ENCODE peak calls at places on chromosomes 4 and X, in nine cellular contexts. J, E, W, B, F, M, K, V and H are unnamed samples. For H3K4me1 and H3K36me3, the result is how much of the 10 kb centered on the place peaks cover.

GRCh38 chrX:132171478-132171877 is 43.7 kb upstream of the FRMD7 start:
- DNase-seq in V (no peak), K (no peak), J (no peak), B (no peak), E (no peak), W (no peak), M (no peak), F (no peak), H (no peak)

GRCh38 chr4:83771113-83771705 is 235.3 kb downstream of the GPAT3 start:
- DNase-seq in K (no peak), J (no peak), M (no peak), F (peak), E (peak), B (peak), V (no peak), W (peak), H (peak)

GRCh38 chr4:169225812-169226211 is 44.9 kb downstream of the SH3RF1 start:
- DNase-seq in V (no peak), M (no peak), B (no peak), F (no peak), K (no peak), E (no peak), J (no peak), W (no peak), H (no peak)

GRCh38 chr4:74659576-74660411 is 134.5 kb downstream of the BTC start:
- DNase-seq in K (no peak), B (no peak), J (peak), E (peak), V (no peak), M (no peak), F (no peak), W (no peak), H (no peak)

GRCh38 chrX:13110427-13111324 is 66.3 kb upstream of the FAM9C start:
- DNase-seq in M (no peak), F (no peak), E (no peak), J (no peak), V (no peak), W (no peak), K (no peak), B (no peak), H (peak)

GRCh38 chr4:162506253-162506652 is 342.5 kb upstream of the FSTL5 start:
- DNase-seq in M (no peak), J (no peak), V (no peak), W (no peak), B (no peak), E (no peak), F (no peak), K (no peak), H (no peak)

GRCh38 chrX:107135076-107135964 is 16.7 kb upstream of the RBM41 start:
- DNase-seq in B (no peak), M (no peak), W (no peak), J (no peak), F (no peak), E (no peak), K (no peak), V (no peak), H (no peak)

GRCh38 chr4:8303485-8304281 is 34.1 kb downstream of the HTRA3 start:
- DNase-seq in E (peak), F (no peak), B (peak), J (no peak), M (peak), K (no peak), W (no peak), V (no peak), H (peak)

GRCh38 chr4:73053974-73054480 is 15.5 kb downstream of the COX18 start:
- DNase-seq in K (no peak), B (no peak), W (no peak), M (no peak), J (no peak), E (no peak), V (no peak), F (no peak), H (no peak)

GRCh38 chrX:12701625-12702024 is 89.6 kb upstream of the PRPS2 start:
- DNase-seq in F (peak), V (no peak), K (peak), E (peak), J (no peak), W (peak), B (peak), M (peak), H (peak)

GRCh38 chrX:24241822-24242648 is 71.8 kb downstream of the SUPT20HL2 start:
- DNase-seq in M (no peak), W (no peak), E (peak), J (no peak), K (no peak), F (peak), B (no peak), V (no peak), H (no peak)

GRCh38 chrX:150060406-150060805 is 122.1 kb upstream of the EOLA2 start:
- DNase-seq in W (no peak), F (no peak), B (no peak), K (no peak), E (no peak), M (no peak), V (no peak), J (no peak), H (no peak)

GRCh38 chr4:119735136-119735770 is 106.6 kb upstream of the PDE5A start:
- DNase-seq in F (no peak), K (no peak), E (no peak), W (no peak), V (no peak), B (no peak), M (no peak), J (no peak), H (no peak)

GRCh38 chr4:37825943-37826281 is 574 bp upstream of the PGM2 start:
- DNase-seq in W (peak), F (no peak), V (no peak), K (no peak), B (peak), J (no peak), E (no peak), M (no peak), H (no peak)

GRCh38 chr4:108031427-108032083 is 41.9 kb downstream of the HADH start:
- DNase-seq in J (no peak), K (no peak), W (no peak), V (no peak), M (no peak), B (no peak), F (no peak), E (no peak), H (no peak)

GRCh38 chr4:61514991-61515390 is 314.9 kb downstream of the ADGRL3 start:
- DNase-seq in K (no peak), M (no peak), B (no peak), W (no peak), F (no peak), J (no peak), E (no peak), V (no peak), H (no peak)

GRCh38 chrX:78555401-78555980 is 103.6 kb downstream of the RTL3 start:
- DNase-seq in K (no peak), B (no peak), M (no peak), V (no peak), E (no peak), W (no peak), F (no peak), J (no peak), H (no peak)

GRCh38 chr4:88012652-88013051 is 5.2 kb downstream of the PKD2 start:
- DNase-seq in E (no peak), V (no peak), K (no peak), J (no peak), W (no peak), M (no peak), B (no peak), F (no peak), H (no peak)
- H3K4me1 ChIP-seq in E (under half), V (under half), K (under half), J (under half), W (under half), M (under half), B (under half), F (under half), H (half or more)

GRCh38 chrX:40061871-40062524 is 35.8 kb downstream of the BCOR start:
- DNase-seq in M (peak), K (no peak), F (no peak), J (no peak), E (peak), B (no peak), W (no peak), V (no peak), H (no peak)

GRCh38 chrX:40058719-40059118 is 39.0 kb downstream of the BCOR start:
- DNase-seq in W (no peak), B (no peak), E (no peak), J (no peak), K (peak), V (no peak), F (no peak), M (peak), H (no peak)

GRCh38 chrX:40062525-40063193 is 35.1 kb downstream of the BCOR start:
- DNase-seq in J (no peak), K (no peak), F (no peak), B (no peak), W (no peak), V (no peak), E (no peak), M (peak), H (no peak)

GRCh38 chrX:40061005-40061404 is 36.8 kb downstream of the BCOR start:
- DNase-seq in B (no peak), W (no peak), K (no peak), V (no peak), J (no peak), E (no peak), F (no peak), M (peak), H (no peak)

DNA sequence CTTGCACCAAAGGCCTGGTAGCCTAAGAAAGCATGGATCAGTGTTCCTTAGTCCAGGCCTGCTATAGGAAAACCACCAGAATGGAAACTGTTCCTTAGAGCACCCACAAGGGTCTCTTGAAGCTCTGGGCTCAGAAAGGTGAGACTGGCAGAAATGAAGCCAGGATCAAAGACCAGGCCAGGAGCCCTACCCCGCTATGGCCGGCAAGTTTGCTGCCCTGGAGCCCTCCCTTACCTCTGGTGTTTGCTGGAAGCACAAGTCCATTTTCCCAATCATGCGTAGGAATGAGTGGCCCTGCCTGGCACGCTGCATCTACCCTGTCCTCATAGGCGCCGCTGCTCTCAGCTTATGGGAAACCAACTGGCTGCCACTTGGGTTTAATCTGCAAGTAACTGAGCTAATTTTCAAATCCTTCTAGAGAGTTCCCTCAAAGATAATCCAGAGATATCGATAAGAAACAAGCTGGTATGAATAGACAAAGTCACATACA is 37.4 kb downstream of the BCOR start:
- DNase-seq in M (peak), V (no peak), W (no peak), F (no peak), J (no peak), B (no peak), K (no peak), E (no peak), H (no peak)
- H3K36me3 ChIP-seq in M (under half), V (under half), W (under half), F (half or more), J (under half), B (under half), K (under half), E (half or more), H (under half)

DNA sequence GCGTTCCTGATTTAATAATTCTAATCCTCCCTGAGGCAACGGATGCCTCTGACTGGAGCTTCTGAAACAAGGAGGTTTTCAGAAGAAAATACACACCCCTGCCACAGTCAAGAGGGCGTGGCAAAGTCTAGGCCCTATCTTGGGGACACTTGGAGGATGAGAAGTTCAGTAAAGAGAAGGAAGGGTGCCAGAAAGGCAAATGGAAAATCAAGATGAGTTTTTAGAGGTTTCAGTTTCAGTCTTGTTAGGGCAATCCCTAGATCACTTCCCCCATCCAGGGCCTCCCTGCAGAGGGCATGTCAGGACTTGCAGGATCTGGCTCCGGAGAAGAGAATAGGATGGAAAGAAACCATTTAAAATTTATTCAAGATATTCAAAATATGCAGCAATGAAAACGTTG is 28.5 kb upstream of the FGF2 start:
- DNase-seq in K (no peak), E (peak), V (no peak), W (peak), B (peak), F (no peak), J (peak), M (no peak), H (peak)
- H3K4me3 ChIP-seq in K (no peak), E (no peak), V (no peak), W (no peak), B (peak), F (no peak), J (peak), M (no peak), H (peak)

GRCh38 chrX:137748827-137749226 is 182.9 kb downstream of the ZIC3 start:
- DNase-seq in F (no peak), V (no peak), E (peak), B (no peak), K (no peak), M (no peak), W (no peak), J (no peak), H (no peak)

GRCh38 chrX:137749282-137749681 is 183.4 kb downstream of the ZIC3 start:
- DNase-seq in V (no peak), E (peak), B (no peak), W (no peak), M (no peak), J (no peak), F (no peak), K (no peak), H (no peak)

GRCh38 chrX:137747231-137747630 is 181.3 kb downstream of the ZIC3 start:
- DNase-seq in K (no peak), E (peak), W (no peak), J (no peak), V (no peak), M (no peak), B (no peak), F (peak), H (no peak)

GRCh38 chrX:137743414-137743813 is 177.5 kb downstream of the ZIC3 start:
- DNase-seq in F (no peak), K (no peak), M (no peak), V (no peak), E (peak), W (no peak), J (no peak), B (no peak), H (no peak)

DNA sequence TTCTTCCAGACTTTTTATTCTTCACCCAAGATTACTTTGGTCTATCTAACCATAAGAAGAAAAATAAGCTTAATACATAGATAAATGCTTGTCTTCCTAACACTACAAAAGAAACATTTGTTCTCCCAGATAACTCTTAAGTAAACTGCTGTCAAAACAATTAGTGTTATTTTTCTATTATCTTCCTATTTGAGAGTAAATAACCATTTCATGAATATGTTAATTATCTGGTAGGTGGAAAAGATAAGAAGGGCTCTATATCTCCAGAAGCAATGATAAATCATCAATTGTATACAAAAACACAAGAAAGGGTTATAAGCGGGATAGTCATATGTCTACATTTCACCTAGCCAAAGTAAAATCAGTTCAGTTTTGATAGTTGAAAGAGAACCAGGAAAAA is 180.4 kb downstream of the ZIC3 start:
- DNase-seq in E (no peak), M (no peak), V (no peak), F (no peak), K (no peak), W (no peak), J (no peak), B (no peak), H (no peak)
- H3K4me1 ChIP-seq in E (under half), M (under half), V (under half), F (under half), K (under half), W (under half), J (under half), B (under half), H (under half)

GRCh38 chr4:165330071-165330470 is 2.6 kb downstream of the MSMO1 start:
- DNase-seq in W (no peak), B (no peak), F (no peak), M (no peak), E (no peak), V (no peak), J (no peak), K (no peak), H (no peak)
- H3K36me3 ChIP-seq in W (under half), B (under half), F (under half), M (under half), E (under half), V (under half), J (under half), K (under half), H (under half)

GRCh38 chr4:125620066-125620850 is 305.5 kb downstream of the FAT4 start:
- DNase-seq in F (no peak), J (no peak), K (no peak), M (no peak), B (no peak), E (no peak), V (no peak), W (no peak), H (no peak)
- H3K4me3 ChIP-seq in F (no peak), J (no peak), K (no peak), M (no peak), B (no peak), E (no peak), V (no peak), W (no peak), H (no peak)

DNA sequence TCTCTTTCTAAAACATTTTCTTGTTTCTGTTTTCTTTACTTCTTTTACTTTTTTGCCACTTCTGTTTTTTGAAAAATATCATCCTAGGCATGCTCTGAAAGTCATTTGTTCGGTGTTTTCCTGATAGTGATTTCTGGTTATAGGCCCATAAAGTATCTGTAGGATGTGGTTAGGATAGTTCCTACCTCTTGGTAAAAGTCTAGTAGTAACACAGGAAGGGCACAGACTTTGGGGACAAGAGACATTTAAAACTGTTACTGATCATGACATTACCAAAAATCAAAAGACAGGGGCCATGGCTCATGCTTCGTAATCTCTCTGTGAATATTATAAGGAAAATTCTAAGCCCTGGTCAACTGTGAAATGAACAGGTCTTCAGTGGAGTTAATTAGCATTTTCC is 44.8 kb downstream of the FHL1 start:
- DNase-seq in J (no peak), M (no peak), F (no peak), K (no peak), E (no peak), V (no peak), W (no peak), B (no peak), H (no peak)
- H3K4me1 ChIP-seq in J (under half), M (under half), F (under half), K (under half), E (under half), V (under half), W (under half), B (under half), H (half or more)

GRCh38 chr4:39941682-39942217 is 36.0 kb downstream of the PDS5A start:
- DNase-seq in F (no peak), V (no peak), M (no peak), J (no peak), W (no peak), E (no peak), B (no peak), K (no peak), H (no peak)

GRCh38 chr4:39942507-39942906 is 35.2 kb downstream of the PDS5A start:
- DNase-seq in V (no peak), W (no peak), B (no peak), K (no peak), M (no peak), E (no peak), F (no peak), J (no peak), H (no peak)

GRCh38 chr4:39947963-39948362 is 29.7 kb downstream of the PDS5A start:
- DNase-seq in B (no peak), J (no peak), V (no peak), E (no peak), K (no peak), F (no peak), M (no peak), W (no peak), H (no peak)

GRCh38 chr4:39950861-39951481 is 26.7 kb downstream of the PDS5A start:
- DNase-seq in V (no peak), W (no peak), J (no peak), B (no peak), E (no peak), F (no peak), K (no peak), M (no peak), H (no peak)

DNA sequence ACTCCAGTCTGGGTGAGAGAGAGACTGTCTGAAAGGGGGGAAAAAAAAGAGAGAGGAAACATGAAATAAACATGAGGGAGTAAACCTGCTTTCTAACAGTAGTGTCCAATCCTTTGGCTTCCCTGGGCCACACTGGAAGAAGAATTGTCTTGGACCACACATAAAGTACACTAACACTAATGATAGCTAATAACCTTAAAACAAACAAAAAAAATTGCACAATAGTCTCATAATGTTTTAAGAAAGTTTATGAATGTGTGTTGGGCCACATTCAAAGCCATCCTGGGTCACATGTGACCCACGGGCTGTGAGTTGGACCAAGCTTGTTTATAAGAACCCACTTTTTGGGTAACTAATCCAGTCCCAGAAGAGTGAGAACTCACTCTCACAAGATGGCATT is 30.3 kb downstream of the PDS5A start:
- DNase-seq in K (no peak), W (no peak), V (no peak), F (no peak), M (no peak), B (no peak), E (no peak), J (no peak), H (no peak)
- H3K36me3 ChIP-seq in K (under half), W (under half), V (under half), F (under half), M (under half), B (under half), E (under half), J (under half), H (under half)